ENCODE peak calls at places on chromosomes 11 and 22, in four cellular contexts. Z is CD4-positive, alpha-beta memory T cell; C is NCI-H460; E is HFFc6. X is an unnamed sample.

GRCh38 chr22:49289822-49290221 is 537.9 kb downstream of the BRD1 start:
- DNase-seq in Z (no peak), C (no peak), E (no peak), X (no peak)

GRCh38 chr11:40885257-40885947 is 574.0 kb downstream of the LRRC4C start:
- DNase-seq in Z (no peak), C (no peak), E (no peak), X (no peak)

GRCh38 chr11:76684470-76684869 is 13.9 kb upstream of the LRRC32 start:
- DNase-seq in Z (no peak), C (no peak), E (no peak), X (no peak)

GRCh38 chr11:69321877-69322350 is 28.0 kb downstream of the MYEOV start:
- DNase-seq in Z (no peak), C (no peak), E (peak; percentile 98), X (no peak)

GRCh38 chr22:31271485-31271884 is 20.8 kb downstream of the PIK3IP1 start:
- DNase-seq in Z (no peak), C (no peak), E (no peak), X (no peak)

GRCh38 chr11:85766801-85767200 is 44.1 kb downstream of the SYTL2 start:
- DNase-seq in Z (no peak), C (no peak), E (peak; percentile 12), X (no peak)

GRCh38 chr22:20248461-20248959 is 19.6 kb downstream of the RTN4R start:
- DNase-seq in Z (no peak), C (no peak), E (no peak), X (no peak)

GRCh38 chr11:108897071-108897481 is 232.2 kb downstream of the DDX10 start:
- DNase-seq in Z (no peak), C (no peak), E (peak; percentile 33), X (no peak)

GRCh38 chr11:92409956-92410355 is 185.3 kb downstream of the FAT3 start:
- DNase-seq in Z (no peak), C (no peak), E (no peak), X (no peak)

GRCh38 chr11:26985941-26986340 is 8.0 kb upstream of the FIBIN start:
- DNase-seq in Z (no peak), C (no peak), E (peak; percentile 50), X (no peak)

GRCh38 chr11:69645801-69646492 is 5.0 kb downstream of the CCND1 start:
- DNase-seq in Z (no peak), C (no peak), E (no peak), X (no peak)

GRCh38 chr11:125950696-125951645 is 5.1 kb downstream of the VSIG10L2 start:
- DNase-seq in Z (no peak), C (no peak), E (no peak), X (no peak)

GRCh38 chr11:125429807-125430678 is 66.0 kb downstream of the FEZ1 start:
- DNase-seq in Z (no peak), C (no peak), E (no peak), X (no peak)

GRCh38 chr11:27139742-27140141 is 99.1 kb downstream of the BBOX1 start:
- DNase-seq in Z (no peak), C (no peak), E (no peak), X (no peak)

GRCh38 chr11:131764126-131764525 is 393.7 kb downstream of the NTM start:
- DNase-seq in Z (no peak), C (no peak), E (no peak), X (no peak)

GRCh38 chr11:57763568-57763967 is 2.0 kb downstream of the CTNND1 start:
- DNase-seq in Z (no peak), C (no peak), E (peak; percentile 55), X (no peak)

X was measured in central memory CD4-positive, alpha-beta T cell.